ENCODE peak calls at places on chromosome 19, in eight cellular contexts. U is A673; V is body of pancreas; W is fibroblast of pulmonary artery; L is prostate gland; H is cardiac fibroblast; Y is CD8-positive, alpha-beta T cell; T is right atrium auricular region. J is an unnamed sample.

GRCh38 chr19:49988433-49988832 is 27.5 kb upstream of the SIGLEC11 start:
- DNase-seq in Y (no peak), W (no peak), U (no peak), V (no peak), H (peak), T (no peak), L (no peak), J (peak)

GRCh38 chr19:29499921-29500590 is 25.7 kb upstream of the VSTM2B start:
- DNase-seq in V (no peak), T (no peak), W (no peak), U (no peak), H (no peak), Y (no peak), L (no peak), J (no peak)

GRCh38 chr19:28154077-28154476 is 1058.9 kb downstream of the UQCRFS1 start:
- DNase-seq in U (no peak), T (no peak), H (no peak), W (no peak), V (no peak), Y (no peak), L (no peak), J (no peak)

GRCh38 chr19:57233207-57233606 is 2.4 kb downstream of the AURKC start:
- DNase-seq in T (peak), U (no peak), W (no peak), L (no peak), Y (no peak), V (no peak), H (no peak), J (no peak)

GRCh38 chr19:737591-738093 is 13.3 kb upstream of the MISP start:
- DNase-seq in L (no peak), U (peak), H (peak), V (no peak), Y (peak), T (no peak), W (peak), J (no peak)

GRCh38 chr19:38033658-38034150 is 126.7 kb downstream of the SIPA1L3 start:
- DNase-seq in L (no peak), Y (no peak), U (no peak), W (peak), T (no peak), H (peak), V (no peak), J (no peak)

GRCh38 chr19:40600086-40600917 is 867 bp upstream of the LTBP4 start:
- DNase-seq in U (peak), L (no peak), H (no peak), W (no peak), V (no peak), T (no peak), Y (no peak), J (no peak)

GRCh38 chr19:45443462-45444317 is 20.0 kb upstream of the ERCC1 start:
- DNase-seq in V (peak), W (peak), U (peak), L (peak), H (peak), T (peak), Y (peak), J (peak)

GRCh38 chr19:57282011-57282636 is 1.8 kb downstream of the ZNF460 start:
- DNase-seq in V (no peak), H (no peak), L (no peak), T (no peak), W (no peak), Y (no peak), U (no peak), J (no peak)

GRCh38 chr19:6378036-6378435 is 2.3 kb upstream of the PSPN start:
- DNase-seq in V (no peak), W (peak), Y (no peak), T (no peak), U (no peak), L (no peak), H (no peak), J (peak)

GRCh38 chr19:34274284-34274826 is 20.0 kb downstream of the GARRE1 start:
- DNase-seq in L (no peak), H (peak), T (no peak), Y (no peak), U (peak), V (no peak), W (peak), J (peak)

GRCh38 chr19:42555317-42555716 is 27.0 kb upstream of the CEACAM1 start:
- DNase-seq in V (peak), T (peak), L (no peak), W (no peak), Y (no peak), U (no peak), H (no peak), J (no peak)

GRCh38 chr19:875265-875879 is 15.9 kb downstream of the CFD start:
- DNase-seq in Y (no peak), T (no peak), W (no peak), L (no peak), V (no peak), H (no peak), U (no peak), J (no peak)

GRCh38 chr19:35476149-35476548 is 14.1 kb downstream of the KRTDAP start:
- DNase-seq in U (no peak), V (no peak), W (no peak), T (no peak), L (no peak), Y (no peak), H (no peak), J (no peak)

GRCh38 chr19:45101796-45102195 is 8.8 kb downstream of the PPP1R37 start:
- DNase-seq in U (no peak), H (no peak), Y (no peak), T (no peak), L (no peak), W (no peak), V (no peak), J (no peak)

GRCh38 chr19:19774354-19775033 is 41.6 kb upstream of the ZNF14 start:
- DNase-seq in T (no peak), V (no peak), W (no peak), Y (no peak), H (no peak), U (no peak), L (no peak), J (no peak)

GRCh38 chr19:47714339-47714738 is 1.1 kb downstream of the EHD2 start:
- DNase-seq in V (no peak), U (no peak), H (no peak), Y (no peak), W (peak), T (no peak), L (no peak), J (no peak)

DNA sequence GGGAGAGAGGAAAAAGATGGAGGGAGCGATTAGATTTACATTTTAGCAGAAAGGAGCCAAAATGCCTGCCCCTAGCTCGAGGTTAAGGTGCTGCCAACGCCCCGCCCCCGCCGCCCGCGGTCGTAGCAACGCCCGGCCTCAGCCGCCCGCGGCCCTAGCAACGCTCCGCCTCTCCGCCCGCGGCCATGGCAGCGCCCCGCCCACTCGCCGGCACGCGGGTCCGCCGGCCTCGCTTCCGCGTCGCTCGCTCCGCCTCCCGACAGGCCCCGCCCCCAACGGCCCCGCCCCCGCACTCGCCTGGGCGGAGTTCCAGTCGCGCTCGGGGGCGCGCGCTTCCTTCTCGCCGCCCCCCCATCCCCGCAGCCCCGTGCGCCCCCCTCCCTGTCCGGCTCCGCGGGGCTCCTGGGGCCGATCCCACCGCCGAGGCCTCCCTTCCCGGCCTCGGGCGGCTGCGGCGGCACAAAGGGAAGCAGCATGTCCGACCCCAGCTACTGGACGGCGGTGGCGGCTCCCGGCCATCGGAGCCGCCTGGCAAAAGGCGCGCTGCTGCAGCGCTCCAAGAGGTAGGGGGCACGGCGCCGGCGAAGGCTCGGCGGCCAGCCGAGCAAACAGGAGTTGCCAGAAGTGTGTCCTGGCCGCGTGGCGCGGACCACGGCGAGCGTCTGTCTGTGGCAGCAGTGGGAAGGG is 20.3 kb downstream of the MAST3 start:
- DNase-seq in U (peak), W (peak), T (peak), Y (peak), L (peak), V (peak), H (peak), J (peak)
- TF ChIP-seq CTCF in U (no peak), W (no peak), T (no peak), Y (no peak), L (peak), V (no peak), H (no peak), J (no peak)

GRCh38 chr19:10003271-10003670 is 7.0 kb downstream of the COL5A3 start:
- DNase-seq in T (no peak), L (no peak), V (no peak), H (no peak), W (no peak), Y (no peak), U (no peak), J (no peak)

GRCh38 chr19:10005632-10006334 is 4.5 kb downstream of the COL5A3 start:
- DNase-seq in U (no peak), L (no peak), W (no peak), V (no peak), H (no peak), T (no peak), Y (no peak), J (no peak)

GRCh38 chr19:10004617-10005016 is 5.7 kb downstream of the COL5A3 start:
- DNase-seq in W (no peak), T (no peak), V (no peak), U (no peak), Y (no peak), H (no peak), L (no peak), J (no peak)

GRCh38 chr19:10000171-10000826 is 10.0 kb downstream of the COL5A3 start:
- DNase-seq in H (peak), W (peak), Y (peak), L (peak), V (peak), T (peak), U (peak), J (peak)

GRCh38 chr19:10001899-10002298 is 8.4 kb downstream of the COL5A3 start:
- DNase-seq in V (peak), H (peak), T (no peak), U (peak), Y (no peak), L (no peak), W (peak), J (no peak)
- TF ChIP-seq CTCF in V (peak), H (peak), T (peak), U (peak), Y (no peak), L (no peak), W (peak), J (peak)

GRCh38 chr19:55640043-55640576 is 692 bp upstream of the ZNF580 start:
- DNase-seq in U (peak), H (peak), Y (peak), V (peak), T (no peak), L (peak), W (peak), J (peak)

GRCh38 chr19:55637534-55637933 is 3.3 kb upstream of the ZNF580 start:
- DNase-seq in H (no peak), L (no peak), W (no peak), Y (no peak), U (no peak), V (no peak), T (no peak), J (no peak)

GRCh38 chr19:55640577-55641375 is at the start of gene ZNF580:
- DNase-seq in W (peak), U (peak), Y (peak), T (no peak), L (peak), V (peak), H (peak), J (peak)

GRCh38 chr19:55636723-55637122 is 4.1 kb upstream of the ZNF580 start:
- DNase-seq in H (no peak), L (no peak), T (no peak), U (no peak), W (no peak), Y (no peak), V (no peak), J (no peak)

GRCh38 chr19:55638864-55639359 is 1.9 kb upstream of the ZNF580 start:
- DNase-seq in W (peak), V (no peak), T (no peak), U (peak), H (peak), Y (peak), L (no peak), J (peak)
- TF ChIP-seq CTCF in W (peak), V (peak), T (peak), U (peak), H (peak), Y (peak), L (no peak), J (peak)

DNA sequence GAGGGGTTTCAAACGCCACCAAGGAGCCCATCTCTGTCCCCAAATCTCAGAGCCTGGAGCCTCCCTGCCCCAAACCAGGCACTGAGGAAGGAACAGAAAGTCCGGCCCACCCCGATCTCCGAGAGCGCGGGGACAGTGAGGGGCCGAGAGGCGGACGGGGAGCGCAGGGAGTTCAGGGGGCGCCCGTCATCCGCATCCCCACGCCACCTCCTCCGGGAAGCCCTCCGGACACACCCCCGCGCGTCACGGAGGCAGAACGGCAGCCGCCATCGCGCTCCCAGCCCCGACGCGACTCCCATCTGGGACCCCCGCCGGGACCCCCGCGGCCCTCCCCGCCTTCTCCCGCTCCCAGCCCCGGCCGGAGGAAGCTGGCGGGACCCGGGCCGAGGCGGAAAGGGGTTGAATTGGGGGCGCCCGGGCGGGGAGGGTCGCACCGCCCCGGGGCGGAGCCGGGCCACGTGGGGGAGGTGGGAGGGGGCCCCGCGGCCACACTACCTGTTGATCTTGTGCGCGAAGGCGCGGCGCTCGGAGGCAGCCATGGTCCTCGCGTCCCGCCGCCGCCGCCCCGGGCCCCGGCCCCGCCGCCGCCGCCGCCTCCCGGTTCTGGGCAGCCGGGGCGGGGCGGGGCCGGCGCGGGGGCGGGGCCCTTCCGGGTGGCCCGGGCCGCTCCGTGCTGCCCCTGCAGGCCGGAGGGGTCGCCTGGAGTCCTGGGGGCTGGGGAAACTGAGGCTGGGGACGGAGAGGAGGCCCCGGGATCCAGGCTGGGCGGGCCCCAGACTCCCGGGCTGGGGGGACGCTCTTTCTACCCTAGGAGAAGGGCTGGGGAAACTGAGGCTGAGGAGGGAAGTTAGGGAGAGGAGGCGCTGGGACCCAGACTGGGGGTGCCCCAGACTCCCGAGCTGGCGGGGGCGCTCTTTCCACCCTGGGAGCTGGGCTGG is at the start of gene DOCK6:
- DNase-seq in W (no peak), H (peak), L (no peak), T (no peak), V (peak), U (peak), Y (no peak), J (no peak)
- TF ChIP-seq CTCF in W (peak), H (peak), L (peak), T (peak), V (peak), U (peak), Y (no peak), J (peak)

GRCh38 chr19:14096272-14096992 is 5.9 kb upstream of the SAMD1 start:
- DNase-seq in Y (no peak), H (no peak), V (no peak), W (no peak), L (no peak), U (no peak), T (no peak), J (no peak)
- TF ChIP-seq CTCF in Y (no peak), H (no peak), V (peak), W (peak), L (no peak), U (peak), T (peak), J (no peak)

GRCh38 chr19:58547323-58548312 is 3.8 kb downstream of the TRIM28 start:
- DNase-seq in V (no peak), U (no peak), L (no peak), H (no peak), W (no peak), T (no peak), Y (no peak), J (no peak)

GRCh38 chr19:58545286-58546068 is 1.6 kb downstream of the TRIM28 start:
- DNase-seq in V (no peak), H (no peak), T (no peak), Y (no peak), W (no peak), U (no peak), L (no peak), J (no peak)

GRCh38 chr19:58543826-58544590 is at the start of gene TRIM28:
- DNase-seq in H (peak), Y (peak), W (peak), L (peak), V (peak), U (peak), T (peak), J (peak)

GRCh38 chr19:58546131-58546530 is 2.3 kb downstream of the TRIM28 start:
- DNase-seq in L (no peak), T (no peak), H (no peak), V (no peak), W (no peak), Y (no peak), U (no peak), J (no peak)

GRCh38 chr19:58544591-58545285 is 874 bp downstream of the TRIM28 start:
- DNase-seq in H (peak), V (peak), U (peak), W (peak), L (no peak), Y (peak), T (no peak), J (no peak)
- TF ChIP-seq CTCF in H (no peak), V (no peak), U (no peak), W (no peak), L (no peak), Y (no peak), T (no peak), J (no peak)

GRCh38 chr19:46626441-46626840 is 1.6 kb upstream of the PTGIR start:
- DNase-seq in Y (no peak), V (no peak), H (no peak), W (no peak), T (no peak), L (no peak), U (no peak), J (no peak)
- TF ChIP-seq CTCF in Y (no peak), V (no peak), H (no peak), W (no peak), T (no peak), L (no peak), U (no peak), J (no peak)

J was measured in HFFc6.